ENCODE peak calls at places on chromosome 1, in four cellular contexts. T, W, S and A are unnamed samples. For H3K27me3, the result is how much of the 10 kb centered on the place peaks cover.

GRCh38 chr1:32618673-32619221 is 31.6 kb downstream of the ZBTB8OS start:
- DNase-seq in S (no peak), W (no peak), T (no peak), A (no peak)

GRCh38 chr1:160708821-160709220 is 2.8 kb downstream of the CD48 start:
- DNase-seq in W (no peak), S (no peak), T (peak), A (no peak)

GRCh38 chr1:34800214-34800613 is 7.4 kb downstream of the GJA4 start:
- DNase-seq in T (no peak), S (no peak), W (no peak), A (peak)

GRCh38 chr1:206606867-206607266 is 5.4 kb downstream of the EIF2D start:
- DNase-seq in T (peak), S (no peak), W (no peak), A (peak)

GRCh38 chr1:234779160-234779538 is 169.2 kb upstream of the IRF2BP2 start:
- DNase-seq in T (no peak), W (no peak), S (no peak), A (no peak)

GRCh38 chr1:209434066-209434465 is 149.4 kb upstream of the CAMK1G start:
- DNase-seq in S (no peak), T (no peak), W (no peak), A (no peak)

GRCh38 chr1:19757641-19758040 is 42.1 kb downstream of the TMCO4 start:
- DNase-seq in W (no peak), S (no peak), T (no peak), A (no peak)

GRCh38 chr1:162422662-162423375 is 10.9 kb upstream of the SH2D1B start:
- DNase-seq in T (no peak), S (no peak), W (no peak), A (no peak)

GRCh38 chr1:88655685-88656299 is 28.3 kb upstream of the PKN2 start:
- DNase-seq in S (no peak), T (peak), W (no peak), A (peak)

GRCh38 chr1:218536311-218536710 is 191.2 kb downstream of the TGFB2 start:
- DNase-seq in W (no peak), T (no peak), S (no peak), A (no peak)

GRCh38 chr1:224623310-224623714 is 7.2 kb downstream of the CNIH3 start:
- DNase-seq in T (no peak), W (no peak), S (no peak), A (peak)

GRCh38 chr1:165793951-165794350 is 25.3 kb upstream of the TMCO1 start:
- DNase-seq in T (no peak), S (no peak), W (no peak), A (peak)
- H3K27me3 ChIP-seq in T (under half), S (under half), W (under half), A (under half)

DNA sequence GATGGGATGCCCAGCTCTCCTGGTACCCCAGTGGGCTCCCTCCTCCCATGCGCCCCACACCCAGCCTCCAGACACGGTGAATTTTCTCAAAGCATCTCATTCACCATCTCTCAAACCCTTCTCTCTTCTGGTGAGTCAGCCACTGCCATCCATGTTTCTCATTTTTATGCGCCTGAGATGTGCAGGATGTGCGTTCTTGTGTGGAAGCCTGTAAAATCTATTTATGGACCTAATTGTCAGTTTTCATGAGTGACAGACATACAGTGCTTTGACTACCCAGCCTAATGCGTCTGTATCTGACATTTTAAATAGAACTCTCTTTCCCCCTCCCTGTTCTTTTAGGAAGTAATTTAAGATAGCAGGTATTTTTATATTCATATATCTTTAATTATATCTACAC is 158.8 kb downstream of the DAB1 start:
- DNase-seq in W (no peak), S (no peak), T (no peak), A (no peak)
- H3K27me3 ChIP-seq in W (under half), S (under half), T (under half), A (under half)

GRCh38 chr1:5617179-5618015 is 374.8 kb downstream of the NPHP4 start:
- DNase-seq in S (no peak), W (no peak), T (no peak), A (no peak)
- H3K27me3 ChIP-seq in S (under half), W (under half), T (under half), A (under half)

GRCh38 chr1:13888351-13888996 is 188.5 kb downstream of the PRDM2 start:
- DNase-seq in T (no peak), S (no peak), W (peak), A (no peak)

GRCh38 chr1:13892141-13892670 is 192.2 kb downstream of the PRDM2 start:
- DNase-seq in S (no peak), T (no peak), W (no peak), A (no peak)

GRCh38 chr1:13892671-13893325 is 192.8 kb downstream of the PRDM2 start:
- DNase-seq in S (peak), W (no peak), T (no peak), A (no peak)

GRCh38 chr1:13889495-13889894 is 189.5 kb downstream of the PRDM2 start:
- DNase-seq in T (no peak), S (no peak), W (no peak), A (no peak)

DNA sequence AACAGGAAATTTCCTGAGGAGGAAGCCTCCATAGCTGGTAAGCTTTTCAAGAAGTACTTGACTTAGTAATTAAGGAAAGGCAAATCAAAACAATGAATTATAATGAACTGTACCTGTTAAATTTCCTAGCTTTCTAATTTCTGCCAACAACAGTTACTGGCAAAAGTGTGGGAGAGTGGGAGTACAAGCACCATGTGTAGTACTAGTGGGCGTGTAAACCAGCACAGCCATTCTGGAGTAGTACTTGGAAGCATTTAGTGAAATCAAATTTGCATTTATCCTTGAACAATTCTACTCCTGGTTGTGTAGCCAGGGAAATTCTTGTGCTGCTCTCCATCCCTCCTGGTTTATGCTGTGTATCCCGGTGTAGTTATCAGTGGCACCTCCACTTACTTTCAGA is 190.8 kb downstream of the PRDM2 start:
- DNase-seq in T (no peak), W (no peak), S (no peak), A (no peak)
- H3K27me3 ChIP-seq in T (under half), W (under half), S (half or more), A (under half)